ENCODE peak calls at places on chromosomes 6 and 20, in eight cellular contexts. W is uterus, Q is NCI-H2081, X is EL, K is NCI-H2171 treated with DMSO at 0.1 percent for 48 hours, Z is iris pigment epithelial cell, M is adrenal gland, C is left colon. G is an unnamed sample.

GRCh38 chr20:42364446-42364845 is 746.3 kb upstream of the CHD6 start:
- DNase-seq in W (no peak), Q (no peak), X (no peak), K (no peak), Z (no peak), M (no peak), C (no peak), G (no peak)

GRCh38 chr6:124742971-124743370 is 219.3 kb upstream of the RNF217 start:
- DNase-seq in W (no peak), Q (no peak), X (peak), K (no peak), Z (peak), M (no peak), C (no peak), G (no peak)

GRCh38 chr20:21941941-21942805 is 236.7 kb downstream of the PAX1 start:
- DNase-seq in W (no peak), Q (no peak), X (no peak), K (no peak), Z (no peak), M (no peak), C (no peak), G (no peak)

GRCh38 chr6:43306086-43306485 is 2.5 kb downstream of the CRIP3 start:
- DNase-seq in W (no peak), Q (no peak), X (no peak), K (no peak), Z (no peak), M (no peak), C (no peak), G (no peak)

GRCh38 chr6:142008016-142008735 is 124.5 kb upstream of the GJE1 start:
- DNase-seq in W (no peak), Q (no peak), X (peak), K (no peak), Z (no peak), M (no peak), C (no peak), G (no peak)

GRCh38 chr20:62742979-62743776 is 34.5 kb downstream of the NTSR1 start:
- DNase-seq in W (no peak), Q (no peak), X (no peak), K (no peak), Z (no peak), M (peak), C (no peak), G (no peak)

GRCh38 chr6:72374864-72375263 is 247.0 kb upstream of the KCNQ5 start:
- DNase-seq in W (no peak), Q (peak), X (no peak), K (no peak), Z (no peak), M (no peak), C (no peak), G (no peak)

GRCh38 chr6:41789937-41790502 is 2.5 kb downstream of the TOMM6 start:
- DNase-seq in W (no peak), Q (no peak), X (no peak), K (no peak), Z (no peak), M (no peak), C (no peak), G (no peak)

GRCh38 chr6:139066080-139066479 is 37.5 kb downstream of the ABRACL start:
- DNase-seq in W (no peak), Q (no peak), X (no peak), K (no peak), Z (no peak), M (no peak), C (no peak), G (no peak)

GRCh38 chr20:39983183-39983582 is 705.9 kb downstream of the MAFB start:
- DNase-seq in W (no peak), Q (no peak), X (no peak), K (no peak), Z (no peak), M (no peak), C (no peak), G (no peak)

GRCh38 chr20:16821211-16822089 is 73.3 kb downstream of the OTOR start:
- DNase-seq in W (no peak), Q (peak), X (peak), K (peak), Z (peak), M (peak), C (no peak), G (no peak)

GRCh38 chr20:44851545-44851944 is 34.0 kb upstream of the YWHAB start:
- DNase-seq in W (no peak), Q (no peak), X (no peak), K (no peak), Z (no peak), M (no peak), C (peak), G (no peak)

GRCh38 chr6:36127462-36128016 is 2.8 kb upstream of the MAPK13 start:
- DNase-seq in W (no peak), Q (no peak), X (peak), K (no peak), Z (peak), M (peak), C (no peak), G (no peak)

GRCh38 chr20:34539756-34540155 is 18.8 kb upstream of the MAP1LC3A start:
- DNase-seq in W (no peak), Q (no peak), X (no peak), K (no peak), Z (no peak), M (no peak), C (no peak), G (no peak)

GRCh38 chr6:21305827-21306469 is 287.6 kb upstream of the SOX4 start:
- DNase-seq in W (no peak), Q (no peak), X (peak), K (no peak), Z (peak), M (no peak), C (no peak), G (peak)

GRCh38 chr20:22776369-22776768 is 192.0 kb upstream of the FOXA2 start:
- DNase-seq in W (no peak), Q (no peak), X (peak), K (no peak), Z (peak), M (no peak), C (no peak), G (no peak)

GRCh38 chr6:143806282-143807102 is 36.6 kb upstream of the LTV1 start:
- DNase-seq in W (no peak), Q (no peak), X (peak), K (no peak), Z (peak), M (peak), C (no peak), G (no peak)

GRCh38 chr6:141152951-141153350 is 979.8 kb upstream of the GJE1 start:
- DNase-seq in W (no peak), Q (no peak), X (peak), K (peak), Z (no peak), M (no peak), C (no peak), G (no peak)

GRCh38 chr6:170434114-170434820 is 118.8 kb downstream of the PSMB1 start:
- DNase-seq in W (no peak), Q (no peak), X (no peak), K (no peak), Z (peak), M (no peak), C (no peak), G (no peak)

GRCh38 chr20:10430000-10430466 is 4.0 kb downstream of the MKKS start:
- DNase-seq in W (no peak), Q (no peak), X (peak), K (no peak), Z (peak), M (no peak), C (no peak), G (no peak)

GRCh38 chr20:597560-597959 is 12.5 kb downstream of the TCF15 start:
- DNase-seq in W (no peak), Q (no peak), X (no peak), K (no peak), Z (no peak), M (no peak), C (no peak), G (no peak)

GRCh38 chr6:136775081-136775480 is 17.2 kb downstream of the MAP3K5 start:
- DNase-seq in W (no peak), Q (no peak), X (no peak), K (no peak), Z (no peak), M (no peak), C (no peak), G (no peak)

GRCh38 chr6:36679043-36679821 is 718 bp downstream of the CDKN1A start:
- DNase-seq in W (peak), Q (peak), X (peak), K (peak), Z (peak), M (peak), C (peak), G (no peak)

GRCh38 chr6:170178561-170179477 is 112.1 kb downstream of the DLL1 start:
- DNase-seq in W (peak), Q (peak), X (peak), K (peak), Z (peak), M (no peak), C (peak), G (no peak)

GRCh38 chr6:51411726-51412125 is 593.1 kb downstream of the TFAP2B start:
- DNase-seq in W (no peak), Q (no peak), X (no peak), K (no peak), Z (no peak), M (no peak), C (no peak), G (no peak)

GRCh38 chr20:33068251-33068939 is 11.0 kb upstream of the BPIFB4 start:
- DNase-seq in W (no peak), Q (no peak), X (no peak), K (no peak), Z (no peak), M (no peak), C (no peak), G (no peak)